ENCODE peak calls at places on chromosome 21, in four cellular contexts. K is ovary, O is heart left ventricle, Y is testis. L is an unnamed sample.

GRCh38 chr21:27772816-27773215 is 805.9 kb upstream of the ADAMTS5 start:
- DNase-seq in O (no peak), K (no peak), Y (no peak), L (no peak)

GRCh38 chr21:26800001-26800400 is 45.2 kb downstream of the ADAMTS1 start:
- DNase-seq in K (peak; percentile 82), O (no peak), Y (peak; percentile 83), L (no peak)

GRCh38 chr21:27339902-27340301 is 373.0 kb upstream of the ADAMTS5 start:
- DNase-seq in Y (no peak), K (no peak), O (no peak), L (no peak)

GRCh38 chr21:34630536-34631143 is 15.7 kb upstream of the RCAN1 start:
- DNase-seq in O (no peak), K (no peak), Y (peak; percentile 31), L (peak; percentile 75)

GRCh38 chr21:23014021-23014420 is 2015.8 kb downstream of the NCAM2 start:
- DNase-seq in O (no peak), K (no peak), Y (no peak), L (no peak)

GRCh38 chr21:33662046-33662445 is 19.7 kb downstream of the ITSN1 start:
- DNase-seq in K (no peak), Y (no peak), O (no peak), L (no peak)

GRCh38 chr21:8989883-8990325 is 1531.5 kb upstream of the TPTE start:
- DNase-seq in Y (no peak), O (no peak), K (no peak), L (no peak)

GRCh38 chr21:17903029-17903806 is 84.1 kb upstream of the C21orf91 start:
- DNase-seq in K (no peak), O (no peak), Y (no peak), L (peak; percentile 32)

GRCh38 chr21:31560479-31560878 is 99.0 kb upstream of the SOD1 start:
- DNase-seq in O (no peak), Y (no peak), K (no peak), L (no peak)

GRCh38 chr21:31557956-31558838 is 101.3 kb upstream of the SOD1 start:
- DNase-seq in O (no peak), K (no peak), Y (peak; percentile 63), L (no peak)

GRCh38 chr21:31559368-31560119 is 99.9 kb upstream of the SOD1 start:
- DNase-seq in K (peak; percentile 87), Y (peak; percentile 98), O (peak; percentile 93), L (peak; percentile 72)

GRCh38 chr21:31557421-31557955 is 102.0 kb upstream of the SOD1 start:
- DNase-seq in O (no peak), Y (peak; percentile 39), K (no peak), L (no peak)

GRCh38 chr21:31558839-31559367 is 100.6 kb upstream of the SOD1 start:
- DNase-seq in O (peak; percentile 90), K (peak; percentile 81), Y (peak; percentile 96), L (peak; percentile 76)
- TF ChIP-seq POLR2A in O (no peak), K (no peak), Y (peak; percentile 58), L (no peak)

GRCh38 chr21:43718872-43719747 is at the start of gene PDXK:
- DNase-seq in K (peak; percentile 86), O (peak; percentile 86), Y (peak; percentile 88), L (peak; percentile 93)
- TF ChIP-seq POLR2A in K (peak; percentile 83), O (no peak), Y (peak; percentile 40), L (peak; percentile 76)

GRCh38 chr21:25607812-25608737 is 794 bp upstream of the MRPL39 start:
- DNase-seq in O (peak; percentile 82), K (peak; percentile 81), Y (peak; percentile 88), L (peak; percentile 86)

GRCh38 chr21:25607151-25607811 is at the start of gene MRPL39:
- DNase-seq in O (peak; percentile 92), Y (peak; percentile 88), K (peak; percentile 79), L (peak; percentile 92)
- TF ChIP-seq POLR2A in O (no peak), Y (no peak), K (no peak), L (peak; percentile 79)

DNA sequence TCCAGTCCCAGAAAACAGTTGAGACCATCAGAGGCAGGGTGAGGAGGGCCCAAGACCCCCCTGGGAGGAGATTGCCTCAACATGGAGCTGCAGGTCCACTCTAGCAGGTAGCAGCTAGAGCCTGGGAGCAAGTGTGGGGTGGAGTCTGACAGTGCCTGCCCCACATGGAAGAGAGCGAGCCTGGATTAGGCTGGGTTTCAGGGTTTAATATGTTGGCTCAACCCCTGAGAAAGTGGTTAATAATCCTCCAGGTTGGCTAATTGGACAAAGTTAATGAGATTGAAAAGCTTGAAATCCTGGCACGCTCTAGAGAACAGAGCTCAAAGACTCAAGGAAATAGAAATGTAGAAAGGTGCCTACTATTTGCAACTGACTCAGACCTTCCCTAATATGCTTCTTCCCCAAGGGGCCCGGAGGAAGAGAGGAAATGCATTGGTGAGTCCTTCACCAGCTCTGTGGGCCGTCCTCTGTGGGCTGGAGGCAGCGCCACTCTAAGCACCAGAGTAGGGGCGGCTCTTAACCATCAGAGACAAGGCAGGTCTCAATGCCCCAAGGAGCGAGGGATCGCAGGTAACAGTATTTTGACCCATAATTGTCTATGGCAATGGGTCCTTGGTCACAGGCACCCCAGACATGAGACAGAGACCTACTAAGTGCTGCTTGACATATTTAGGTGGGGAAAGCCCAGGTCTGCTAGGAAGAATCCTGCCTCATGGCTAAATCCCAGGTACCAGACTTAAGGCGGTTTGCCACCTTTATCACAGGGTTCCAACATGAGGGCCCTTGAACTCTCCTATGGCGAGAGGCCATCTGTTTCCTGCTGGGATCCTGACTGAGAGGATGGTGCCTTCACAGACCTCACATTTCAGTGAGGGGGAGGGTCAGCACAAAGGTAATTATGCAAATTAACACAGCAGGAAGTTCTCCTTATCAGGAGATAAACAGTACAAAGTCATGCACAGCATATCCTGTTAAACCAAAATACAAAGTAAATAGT is 33.8 kb downstream of the RSPH1 start:
- DNase-seq in O (no peak), K (no peak), Y (no peak), L (no peak)
- TF ChIP-seq POLR2A in O (no peak), K (no peak), Y (no peak), L (no peak)

GRCh38 chr21:46064870-46065214 is 33.1 kb upstream of the COL6A2 start:
- DNase-seq in O (no peak), Y (no peak), K (peak; percentile 40), L (no peak)

GRCh38 chr21:46066843-46067331 is 31.0 kb upstream of the COL6A2 start:
- DNase-seq in K (peak; percentile 76), O (no peak), Y (peak; percentile 41), L (no peak)

GRCh38 chr21:46065215-46065992 is 32.5 kb upstream of the COL6A2 start:
- DNase-seq in K (peak; percentile 78), O (peak; percentile 63), Y (peak; percentile 54), L (no peak)

GRCh38 chr21:46067505-46068201 is 30.3 kb upstream of the COL6A2 start:
- DNase-seq in Y (no peak), O (no peak), K (peak; percentile 32), L (no peak)

DNA sequence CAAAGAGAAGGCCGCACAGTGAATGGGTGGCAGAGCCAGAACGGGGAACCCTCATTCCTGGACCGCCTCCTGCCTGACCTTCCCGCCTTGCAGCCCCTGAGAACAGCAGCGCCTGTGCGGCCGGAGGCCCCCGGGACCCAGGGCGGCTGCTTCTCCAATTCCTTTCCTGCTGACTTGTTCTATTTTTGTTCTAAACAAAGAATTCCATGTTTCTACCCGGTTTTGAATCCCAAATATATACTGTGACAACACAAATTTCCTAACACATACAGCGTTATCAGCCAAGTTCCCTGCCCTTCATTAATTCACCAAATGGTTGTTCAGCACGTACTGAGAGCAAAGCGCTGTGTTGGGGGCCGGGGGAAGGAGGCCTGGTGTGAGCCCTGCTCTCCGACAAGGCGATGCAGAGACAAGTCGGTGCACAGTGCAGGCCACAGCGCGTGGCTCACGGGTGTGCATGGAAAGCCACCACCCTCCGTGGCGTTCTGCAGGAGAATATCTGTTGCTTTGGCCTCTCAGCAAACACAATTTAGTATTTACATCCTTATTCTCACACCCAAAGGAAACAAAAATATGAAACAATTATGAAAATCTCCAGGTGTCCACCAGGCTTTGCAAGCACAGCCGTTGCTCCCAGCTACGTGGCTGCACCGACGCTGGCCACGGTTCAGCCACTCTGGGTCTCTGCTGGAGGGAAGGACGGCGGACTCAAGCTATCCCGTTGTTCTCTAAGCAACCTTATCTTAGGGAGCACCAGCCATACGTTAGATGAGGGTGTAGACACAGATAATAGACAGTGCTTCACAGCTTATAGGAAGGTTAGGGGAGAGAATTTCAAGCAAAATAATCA is 31.7 kb upstream of the COL6A2 start:
- DNase-seq in Y (peak; percentile 26), K (peak; percentile 42), O (no peak), L (peak; percentile 74)
- TF ChIP-seq POLR2A in Y (no peak), K (no peak), O (no peak), L (no peak)

GRCh38 chr21:45972716-45973474 is 8.7 kb upstream of the COL6A1 start:
- DNase-seq in Y (peak; percentile 74), O (peak; percentile 93), K (peak; percentile 94), L (no peak)

GRCh38 chr21:45975017-45975595 is 6.5 kb upstream of the COL6A1 start:
- DNase-seq in K (peak; percentile 77), O (peak; percentile 85), Y (peak; percentile 65), L (no peak)

GRCh38 chr21:45974073-45975016 is 7.2 kb upstream of the COL6A1 start:
- DNase-seq in K (peak; percentile 76), O (peak; percentile 77), Y (no peak), L (no peak)

GRCh38 chr21:45972353-45972715 is 9.2 kb upstream of the COL6A1 start:
- DNase-seq in K (peak; percentile 69), O (peak; percentile 48), Y (no peak), L (no peak)

GRCh38 chr21:45973475-45974072 is 8.0 kb upstream of the COL6A1 start:
- DNase-seq in K (peak; percentile 93), Y (peak; percentile 78), O (peak; percentile 90), L (peak; percentile 15)
- TF ChIP-seq POLR2A in K (peak; percentile 43), Y (no peak), O (no peak), L (no peak)

DNA sequence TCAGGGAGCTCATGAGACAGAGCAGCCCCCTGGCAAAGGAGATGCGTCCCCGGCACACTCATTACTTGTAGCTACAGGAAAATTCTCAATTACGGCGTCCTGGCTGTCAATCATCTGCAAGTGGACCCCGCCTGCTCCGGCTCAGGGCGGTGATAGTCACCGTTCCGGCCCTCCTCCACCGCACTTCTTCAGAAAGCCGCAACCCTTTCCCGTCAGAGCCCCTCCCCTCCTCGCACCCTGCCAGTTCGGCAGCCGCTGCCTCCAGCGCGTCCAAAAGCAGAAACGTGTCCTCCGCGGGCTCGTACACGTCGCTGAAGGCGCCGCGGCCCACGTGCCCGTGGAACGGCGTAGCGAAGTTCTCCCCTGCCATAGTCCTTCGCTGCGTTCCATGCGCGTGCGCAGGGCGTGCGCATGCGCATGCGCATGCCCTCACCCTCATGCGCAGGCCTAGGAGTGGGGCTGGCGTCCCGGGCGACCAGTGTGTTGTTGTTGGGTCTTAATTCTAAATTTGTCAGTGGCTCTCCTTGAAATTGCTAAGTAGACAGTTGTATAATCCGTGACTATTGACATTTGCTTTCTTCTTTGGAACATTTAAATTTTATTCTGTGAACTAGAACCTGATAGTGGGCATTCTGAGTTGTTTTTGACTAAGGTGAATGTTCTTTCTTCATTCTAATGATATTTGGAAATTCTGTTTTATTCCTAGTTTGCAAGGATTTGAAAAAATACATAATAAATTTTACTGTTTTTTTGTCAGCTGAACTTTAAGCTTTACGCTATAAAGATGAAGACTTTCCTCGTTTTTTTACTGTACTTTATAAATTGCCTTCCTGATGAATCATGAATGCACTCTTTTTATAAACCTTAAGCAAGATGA is 107.5 kb downstream of the LTN1 start:
- DNase-seq in K (peak; percentile 87), O (peak; percentile 94), Y (peak; percentile 89), L (peak; percentile 96)
- TF ChIP-seq POLR2A in K (peak; percentile 68), O (no peak), Y (peak; percentile 6), L (peak; percentile 91)

L was measured in erythroblast.